ENCODE peak calls at places on chromosomes 16 and 17, in seven cellular contexts. Z is K562, I is HepG2, U is SK-N-SH, L is HCT116, K is H1, F is GM12878. G is an unnamed sample.

GRCh38 chr16:56336071-56336688 is 89.2 kb downstream of the AMFR start:
- DNase-seq in Z (no peak), F (no peak), K (no peak), L (no peak), I (no peak), U (no peak), G (no peak)

GRCh38 chr17:10119203-10120112 is 78.9 kb downstream of the GAS7 start:
- DNase-seq in K (no peak), L (peak; percentile 90), Z (no peak), I (no peak), F (peak; percentile 37), U (no peak), G (no peak)

GRCh38 chr16:53565300-53565699 is 62.3 kb upstream of the AKTIP start:
- DNase-seq in I (no peak), U (no peak), Z (no peak), K (no peak), F (no peak), L (no peak), G (no peak)

GRCh38 chr16:66996983-66997358 is 8.6 kb downstream of the CES4A start:
- DNase-seq in U (no peak), Z (no peak), L (no peak), F (no peak), I (no peak), K (no peak), G (no peak)

GRCh38 chr16:60636117-60636516 is 1400.1 kb downstream of the CDH8 start:
- DNase-seq in I (no peak), U (no peak), L (no peak), Z (no peak), F (no peak), K (peak; percentile 45), G (no peak)

GRCh38 chr16:11183035-11183812 is 72.8 kb downstream of the SOCS1 start:
- DNase-seq in U (no peak), I (no peak), F (peak; percentile 81), K (peak; percentile 64), L (no peak), Z (no peak), G (no peak)

GRCh38 chr17:21199311-21199710 is 14.7 kb downstream of the TMEM11 start:
- DNase-seq in Z (peak; percentile 46), K (no peak), U (no peak), F (no peak), I (no peak), L (no peak), G (no peak)

GRCh38 chr17:49452173-49452572 is 37.5 kb upstream of the PHB1 start:
- DNase-seq in Z (peak; percentile 66), U (no peak), L (no peak), I (no peak), K (no peak), F (no peak), G (no peak)

GRCh38 chr17:5209396-5209795 is 17.7 kb upstream of the ZNF594 start:
- DNase-seq in L (no peak), K (no peak), F (no peak), U (no peak), Z (no peak), I (no peak), G (no peak)

GRCh38 chr17:34991606-34992005 is 11.3 kb downstream of the LIG3 start:
- DNase-seq in F (no peak), L (no peak), K (no peak), I (no peak), Z (no peak), U (no peak), G (no peak)

GRCh38 chr17:563646-564045 is 151.0 kb downstream of the VPS53 start:
- DNase-seq in U (no peak), L (no peak), K (no peak), I (no peak), Z (no peak), F (no peak), G (no peak)

GRCh38 chr17:1029196-1029911 is 32.4 kb downstream of the TIMM22 start:
- DNase-seq in K (no peak), U (no peak), F (no peak), L (no peak), I (no peak), Z (no peak), G (no peak)

GRCh38 chr16:53775821-53776431 is 72.0 kb downstream of the FTO start:
- DNase-seq in L (no peak), K (no peak), F (no peak), U (no peak), I (peak; percentile 80), Z (no peak), G (no peak)

GRCh38 chr16:69691980-69692911 is 34.1 kb downstream of the NQO1 start:
- DNase-seq in I (no peak), K (peak; percentile 16), L (no peak), F (peak; percentile 7), Z (no peak), U (no peak), G (no peak)

GRCh38 chr17:80566054-80566400 is 21.4 kb downstream of the RPTOR start:
- DNase-seq in L (no peak), U (no peak), I (no peak), Z (no peak), F (no peak), K (no peak), G (no peak)

GRCh38 chr17:55442953-55443683 is 21.5 kb upstream of the MMD start:
- DNase-seq in I (peak; percentile 60), Z (no peak), U (no peak), K (no peak), L (no peak), F (no peak), G (no peak)
- TF ChIP-seq POLR2AphosphoS5 in I (no peak), Z (no peak), U (no peak), K (no peak), L (no peak), F (no peak), G (no peak)

GRCh38 chr16:89793955-89794354 is 22.5 kb downstream of the FANCA start:
- DNase-seq in I (no peak), F (no peak), U (no peak), L (no peak), Z (no peak), K (no peak), G (no peak)
- TF ChIP-seq SIN3A in I (no peak), F (no peak), U (no peak), L (no peak), Z (no peak), K (no peak), G (no peak)

GRCh38 chr17:77884019-77884418 is 74.5 kb upstream of the TNRC6C start:
- DNase-seq in U (peak; percentile 95), K (no peak), F (no peak), I (no peak), L (no peak), Z (no peak), G (no peak)
- H3K4me3 ChIP-seq in U (no peak overlapping the region), K (no peak overlapping the region), F (no peak overlapping the region), I (no peak overlapping the region), L (no peak overlapping the region), Z (no peak overlapping the region), G (no peak overlapping the region)

DNA sequence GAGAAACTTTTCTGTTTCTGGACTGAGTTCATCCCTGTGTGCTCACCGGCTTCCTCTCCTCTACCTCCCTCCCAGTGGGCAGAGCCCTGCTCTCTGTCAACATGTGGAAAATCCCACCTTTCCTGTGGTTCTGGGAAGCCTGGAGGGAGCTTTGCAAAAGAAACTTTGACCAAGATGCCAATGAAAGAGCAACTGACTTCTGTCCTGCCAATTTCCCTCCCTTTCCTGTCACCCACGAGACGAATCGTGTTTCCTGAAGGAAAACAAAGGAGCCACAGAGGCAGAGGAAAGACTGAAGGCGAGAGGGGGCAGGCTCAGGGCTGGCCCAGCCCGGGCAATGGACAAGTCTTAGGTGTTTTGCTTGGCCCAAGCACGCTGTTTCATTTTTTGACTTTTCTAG is 82.8 kb downstream of the PLCG2 start:
- DNase-seq in Z (no peak), L (no peak), U (no peak), F (no peak), K (no peak), I (no peak), G (no peak)
- TF ChIP-seq POLR2AphosphoS5 in Z (no peak), L (no peak), U (no peak), F (no peak), K (no peak), I (no peak), G (no peak)

GRCh38 chr17:57589151-57590034 is 155.7 kb downstream of the CCDC182 start:
- DNase-seq in I (no peak), L (no peak), K (no peak), U (no peak), Z (no peak), F (no peak), G (no peak)
- TF ChIP-seq SIN3A in I (no peak), L (no peak), K (no peak), U (no peak), Z (no peak), F (no peak), G (no peak)

DNA sequence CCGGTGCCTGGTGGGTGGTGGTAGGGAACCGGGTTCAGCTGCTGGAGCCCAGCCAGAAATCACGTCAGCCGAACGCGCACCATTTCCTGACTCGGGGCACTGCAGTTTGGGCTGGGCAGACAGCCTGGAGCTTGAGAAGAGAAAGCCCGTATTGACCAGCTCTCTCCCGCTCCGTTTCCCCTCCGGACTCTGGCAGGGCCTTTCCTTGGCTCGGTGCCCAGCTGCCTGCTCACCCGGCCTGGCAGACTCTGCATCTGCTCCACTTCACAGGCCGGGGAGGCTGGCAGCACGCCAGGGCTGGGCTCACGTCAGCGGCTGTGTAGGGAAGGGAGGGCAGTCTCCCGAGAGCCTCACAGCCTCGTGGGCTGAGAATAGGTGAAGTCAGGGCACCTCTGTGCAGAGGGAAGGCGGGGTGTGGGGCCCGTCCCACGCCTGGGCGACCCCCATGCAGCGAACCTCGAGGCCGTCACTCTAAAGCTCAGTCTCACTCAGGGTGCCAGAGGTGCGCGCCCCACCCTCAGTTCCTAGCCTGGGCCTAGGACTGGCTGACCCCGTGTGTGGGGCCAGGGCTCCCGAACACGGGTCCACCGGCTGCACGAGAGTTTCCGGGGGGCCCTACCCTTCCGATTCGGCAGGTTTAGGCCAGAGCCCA is 59.1 kb downstream of the OR1D5 start:
- DNase-seq in U (peak; percentile 97), L (peak; percentile 79), I (peak; percentile 78), Z (no peak), F (peak; percentile 40), K (no peak), G (peak; percentile 61)
- H3K4me3 ChIP-seq in U (peak overlapping the region; percentile 6), L (peak overlapping the region; percentile 9), I (no peak overlapping the region), Z (no peak overlapping the region), F (peak overlapping the region; percentile 40), K (no peak overlapping the region), G (peak overlapping the region; percentile 7)

G was measured in Panc1.